ENCODE peak calls at places on chromosomes 2 and 18, in ten cellular contexts. S is NB4, R is WTC11, T is HCT116, O is endothelial cell of umbilical vein, W is A549, V is GM12878, L is K562, Q is H1, H is HepG2. M is an unnamed sample.
A peak's percentile ranks its signal among the peaks of the same experiment; 100 is the strongest.

GRCh38 chr2:20823917-20824316 is 1.0 kb upstream of the LDAH start:
- DNase-seq in R (no peak), H (no peak), O (no peak), V (no peak), S (no peak), T (no peak), W (no peak), Q (no peak), L (no peak), M (no peak)

GRCh38 chr2:226603606-226604005 is 196.0 kb downstream of the IRS1 start:
- DNase-seq in Q (no peak), R (no peak), O (no peak), V (no peak), H (no peak), L (no peak), W (no peak), T (no peak), S (no peak), M (no peak)

GRCh38 chr2:97742381-97742847 is 29.0 kb downstream of the ZAP70 start:
- DNase-seq in S (peak; percentile 38), H (no peak), V (no peak), Q (no peak), L (no peak), O (peak; percentile 22), R (no peak), T (no peak), W (no peak), M (no peak)

GRCh38 chr2:71379086-71379485 is 47.5 kb downstream of the ZNF638 start:
- DNase-seq in R (no peak), L (no peak), V (no peak), Q (no peak), O (no peak), W (no peak), S (no peak), T (peak; percentile 18), H (no peak), M (no peak)

GRCh38 chr2:46236006-46236875 is 61.0 kb upstream of the EPAS1 start:
- DNase-seq in T (no peak), V (no peak), R (no peak), L (no peak), W (no peak), S (no peak), H (no peak), Q (no peak), O (no peak), M (peak; percentile 71)

GRCh38 chr18:74541703-74542555 is 7.6 kb downstream of the CNDP1 start:
- DNase-seq in O (no peak), V (no peak), L (no peak), R (no peak), Q (no peak), S (no peak), W (no peak), T (no peak), H (peak; percentile 92), M (no peak)

GRCh38 chr18:58213931-58214431 is 170.0 kb downstream of the NEDD4L start:
- DNase-seq in R (no peak), W (no peak), S (no peak), Q (no peak), T (no peak), H (no peak), O (no peak), L (no peak), V (no peak), M (no peak)

GRCh38 chr18:77711096-77711495 is 461.4 kb downstream of the GALR1 start:
- DNase-seq in V (no peak), S (peak; percentile 7), L (peak; percentile 3), R (no peak), O (no peak), Q (no peak), T (no peak), W (no peak), H (no peak), M (no peak)

GRCh38 chr2:134436706-134437105 is 182.8 kb downstream of the MGAT5 start:
- DNase-seq in V (no peak), Q (no peak), W (no peak), S (no peak), O (peak; percentile 33), R (no peak), T (no peak), L (no peak), H (no peak), M (no peak)

GRCh38 chr2:854460-854859 is 96.2 kb upstream of the SNTG2 start:
- DNase-seq in Q (peak; percentile 95), R (peak; percentile 87), V (no peak), O (no peak), L (peak; percentile 56), H (peak; percentile 34), S (peak; percentile 31), W (peak; percentile 33), T (peak; percentile 36), M (no peak)

GRCh38 chr2:16852651-16853050 is 187.0 kb upstream of the CYRIA start:
- DNase-seq in T (no peak), O (no peak), L (no peak), R (no peak), V (no peak), H (no peak), W (no peak), Q (no peak), S (no peak), M (no peak)

GRCh38 chr2:1431886-1432400 is 18.7 kb downstream of the TPO start:
- DNase-seq in T (no peak), V (no peak), H (no peak), R (no peak), Q (no peak), L (no peak), O (no peak), W (no peak), S (no peak), M (no peak)

GRCh38 chr18:65124633-65125032 is 626.2 kb upstream of the CDH7 start:
- DNase-seq in W (no peak), V (no peak), R (no peak), L (no peak), H (no peak), S (no peak), T (no peak), Q (no peak), O (no peak), M (no peak)

GRCh38 chr18:53534203-53534602 is 690.3 kb downstream of the MBD2 start:
- DNase-seq in T (no peak), V (no peak), Q (no peak), R (no peak), L (no peak), H (no peak), O (no peak), W (no peak), S (no peak), M (no peak)

GRCh38 chr2:68031546-68032160 is 31.2 kb downstream of the C1D start:
- DNase-seq in H (peak; percentile 64), W (peak; percentile 40), T (peak; percentile 32), Q (no peak), R (no peak), L (peak; percentile 46), O (peak; percentile 79), V (peak; percentile 12), S (peak; percentile 60), M (peak; percentile 48)

GRCh38 chr2:241302083-241302482 is 13.4 kb downstream of the HDLBP start:
- DNase-seq in V (no peak), H (no peak), O (no peak), S (no peak), L (no peak), T (no peak), Q (no peak), R (no peak), W (no peak), M (no peak)
- TF ChIP-seq MAX in V (no peak), H (no peak), O (no peak), S (no peak), L (no peak), T (no peak), Q (no peak), R (no peak), W (no peak), M (no peak)

DNA sequence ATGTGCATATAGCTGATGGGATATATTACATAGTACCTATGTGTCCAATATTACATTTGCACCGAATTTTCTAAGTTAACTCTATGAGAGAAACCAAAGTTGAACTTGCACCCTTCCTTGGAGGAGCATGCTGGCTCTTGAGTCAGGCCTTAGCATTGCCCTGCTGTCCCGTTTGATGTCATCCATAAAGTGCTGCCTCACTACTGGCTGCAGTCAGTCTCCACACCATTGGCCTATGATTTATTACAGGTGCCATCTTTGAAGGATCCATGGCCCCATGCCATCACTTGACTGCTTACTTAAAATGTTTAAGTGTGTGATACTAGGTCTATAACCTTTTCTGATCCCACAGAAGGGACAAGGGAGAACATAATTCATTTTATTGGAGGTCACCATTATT is 249.3 kb upstream of the RBBP8 start:
- DNase-seq in W (no peak), L (no peak), R (no peak), V (no peak), O (no peak), Q (no peak), S (no peak), H (no peak), T (no peak), M (no peak)
- TF ChIP-seq MAX in W (no peak), L (no peak), R (no peak), V (no peak), O (no peak), Q (no peak), S (no peak), H (no peak), T (no peak), M (no peak)

GRCh38 chr2:163345795-163346573 is 389.8 kb downstream of the FIGN start:
- DNase-seq in W (peak; percentile 26), O (peak; percentile 80), H (peak; percentile 59), L (peak; percentile 9), V (peak; percentile 25), S (peak; percentile 85), Q (no peak), T (peak; percentile 55), R (no peak), M (peak; percentile 49)

GRCh38 chr2:163338270-163338669 is 397.5 kb downstream of the FIGN start:
- DNase-seq in H (no peak), S (no peak), T (no peak), Q (no peak), R (no peak), V (no peak), O (no peak), W (no peak), L (no peak), M (no peak)

GRCh38 chr2:163343316-163343715 is 392.5 kb downstream of the FIGN start:
- DNase-seq in R (no peak), L (no peak), H (no peak), S (peak; percentile 20), Q (no peak), T (no peak), O (no peak), V (no peak), W (no peak), M (no peak)

DNA sequence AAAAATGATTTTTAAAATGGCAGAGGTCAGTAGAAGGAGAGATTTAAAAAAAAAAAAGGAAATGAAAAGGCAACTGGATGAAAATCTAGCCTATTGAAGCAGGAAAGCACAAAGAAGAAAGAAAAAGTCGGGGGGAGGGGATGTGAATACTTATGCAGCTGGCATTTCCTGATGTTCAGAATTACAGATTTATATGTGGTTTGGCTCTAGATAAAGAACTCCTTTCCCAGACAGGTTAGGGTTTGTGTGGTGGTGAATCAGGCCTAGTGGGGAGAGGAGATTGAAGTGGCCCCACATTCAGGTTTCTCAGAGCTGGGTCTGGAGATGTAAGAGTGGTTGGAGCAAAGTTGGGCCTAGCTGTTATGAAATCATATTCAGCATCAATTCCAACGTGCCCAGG is 394.4 kb downstream of the FIGN start:
- DNase-seq in O (peak; percentile 71), R (no peak), L (no peak), Q (no peak), S (no peak), V (no peak), W (no peak), T (no peak), H (no peak), M (no peak)
- TF ChIP-seq MAX in O (no peak), R (no peak), L (no peak), Q (no peak), S (no peak), V (no peak), W (no peak), T (no peak), H (no peak), M (no peak)

GRCh38 chr2:120984046-120984445 is 248.4 kb downstream of the GLI2 start:
- DNase-seq in L (no peak), R (no peak), O (no peak), Q (no peak), H (no peak), V (no peak), W (no peak), T (no peak), S (no peak), M (no peak)
- TF ChIP-seq MAX in L (no peak), R (no peak), O (no peak), Q (no peak), H (no peak), V (no peak), W (no peak), T (no peak), S (no peak), M (no peak)